ENCODE peak calls at places on chromosome 13, in four cellular contexts. Y is K562, D is HepG2, B is GM12878. E is an unnamed sample.

GRCh38 chr13:75305057-75305456 is 176.9 kb downstream of the TBC1D4 start:
- DNase-seq in Y (no peak), D (no peak), B (no peak), E (no peak)

GRCh38 chr13:49608932-49609331 is 19.4 kb upstream of the ARL11 start:
- DNase-seq in Y (no peak), D (no peak), B (no peak), E (no peak)

GRCh38 chr13:67283602-67284001 is 53.5 kb upstream of the PCDH9 start:
- DNase-seq in Y (no peak), D (peak; percentile 88), B (no peak), E (no peak)

GRCh38 chr13:30145709-30146367 is 161.5 kb downstream of the KATNAL1 start:
- DNase-seq in Y (no peak), D (no peak), B (peak; percentile 87), E (no peak)

GRCh38 chr13:113083022-113083373 is 22.6 kb upstream of the F7 start:
- DNase-seq in Y (no peak), D (no peak), B (no peak), E (no peak)

GRCh38 chr13:50593228-50593627 is 250.3 kb downstream of the DLEU7 start:
- DNase-seq in Y (no peak), D (no peak), B (no peak), E (no peak)

GRCh38 chr13:30676672-30677071 is 58.7 kb upstream of the ALOX5AP start:
- DNase-seq in Y (no peak), D (peak; percentile 26), B (no peak), E (no peak)

GRCh38 chr13:94829201-94829600 is 116.9 kb upstream of the SOX21 start:
- DNase-seq in Y (no peak), D (no peak), B (no peak), E (no peak)

GRCh38 chr13:101530293-101530692 is 77.8 kb downstream of the ITGBL1 start:
- DNase-seq in Y (no peak), D (no peak), B (no peak), E (no peak)

GRCh38 chr13:102402292-102402691 is 444 bp upstream of the FGF14 start:
- DNase-seq in Y (no peak), D (no peak), B (no peak), E (no peak)

GRCh38 chr13:112719016-112719415 is 29.2 kb downstream of the ATP11A start:
- DNase-seq in Y (no peak), D (no peak), B (no peak), E (no peak)

GRCh38 chr13:32669030-32669646 is 82.9 kb downstream of the PDS5B start:
- DNase-seq in Y (peak; percentile 24), D (peak; percentile 53), B (no peak), E (peak; percentile 28)

GRCh38 chr13:21033866-21034601 is 27.4 kb downstream of the LATS2 start:
- DNase-seq in Y (no peak), D (no peak), B (no peak), E (no peak)

GRCh38 chr13:35157143-35157755 is 215.2 kb downstream of the NBEA start:
- DNase-seq in Y (peak; percentile 4), D (peak; percentile 31), B (peak; percentile 33), E (peak; percentile 43)

GRCh38 chr13:85405316-85405897 is 393.8 kb downstream of the SLITRK6 start:
- DNase-seq in Y (no peak), D (no peak), B (no peak), E (no peak)

GRCh38 chr13:113746143-113746525 is 12.9 kb upstream of the TMEM255B start:
- DNase-seq in Y (no peak), D (peak; percentile 81), B (no peak), E (no peak)

GRCh38 chr13:113403255-113404104 is 39.5 kb upstream of the GRTP1 start:
- DNase-seq in Y (no peak), D (no peak), B (no peak), E (no peak)

GRCh38 chr13:46295531-46296464 is 84.1 kb downstream of the LRRC63 start:
- DNase-seq in Y (no peak), D (no peak), B (peak; percentile 28), E (no peak)

GRCh38 chr13:36879218-36879938 is 40.7 kb downstream of the SMAD9 start:
- DNase-seq in Y (no peak), D (no peak), B (no peak), E (no peak)
- TF ChIP-seq FOXK2 in Y (no peak), D (no peak), B (no peak), E (no peak)

GRCh38 chr13:37141011-37141410 is 35.5 kb upstream of the CSNK1A1L start:
- DNase-seq in Y (no peak), D (no peak), B (no peak), E (no peak)
- TF ChIP-seq FOXK2 in Y (no peak), D (no peak), B (no peak), E (no peak)

GRCh38 chr13:106610511-106610910 is 42.6 kb upstream of the ARGLU1 start:
- DNase-seq in Y (no peak), D (no peak), B (no peak), E (no peak)

GRCh38 chr13:106616729-106617128 is 48.8 kb upstream of the ARGLU1 start:
- DNase-seq in Y (no peak), D (no peak), B (no peak), E (no peak)

GRCh38 chr13:106609116-106609515 is 41.2 kb upstream of the ARGLU1 start:
- DNase-seq in Y (no peak), D (no peak), B (no peak), E (no peak)

GRCh38 chr13:106617561-106617960 is 49.6 kb upstream of the ARGLU1 start:
- DNase-seq in Y (no peak), D (no peak), B (no peak), E (no peak)

GRCh38 chr13:106612688-106613087 is 44.8 kb upstream of the ARGLU1 start:
- DNase-seq in Y (no peak), D (no peak), B (no peak), E (no peak)
- TF ChIP-seq FOXK2 in Y (no peak), D (no peak), B (no peak), E (no peak)

GRCh38 chr13:110301606-110302131 is 5.3 kb downstream of the COL4A1 start:
- DNase-seq in Y (no peak), D (no peak), B (no peak), E (no peak)
- TF ChIP-seq FOXK2 in Y (no peak), D (no peak), B (no peak), E (no peak)

E was measured in HEK293T.